ENCODE peak calls at places on chromosome 1, in ten cellular contexts. One of them, this sample, is unnamed.

GRCh38 chr1:203754455-203754864 is 10.5 kb upstream of the LAX1 start:
- DNase-seq in mammary epithelial cell: peak; percentile 14
- DNase-seq in stomach: no peak
- DNase-seq in fibroblast of the aortic adventitia: no peak
- DNase-seq in right lobe of liver: no peak
- DNase-seq in upper lobe of right lung: no peak
- DNase-seq in choroid plexus epithelial cell: no peak
- DNase-seq in psoas muscle: no peak
- DNase-seq in GM06990: peak; percentile 58
- DNase-seq in fibroblast of villous mesenchyme: no peak
- DNase-seq in this sample: no peak

GRCh38 chr1:30852026-30852425 is 56.5 kb downstream of the SDC3 start:
- DNase-seq in mammary epithelial cell: peak; percentile 40
- DNase-seq in stomach: peak; percentile 93
- DNase-seq in fibroblast of the aortic adventitia: peak; percentile 45
- DNase-seq in right lobe of liver: peak; percentile 85
- DNase-seq in upper lobe of right lung: peak; percentile 90
- DNase-seq in choroid plexus epithelial cell: peak; percentile 60
- DNase-seq in psoas muscle: peak; percentile 49
- DNase-seq in GM06990: no peak
- DNase-seq in fibroblast of villous mesenchyme: peak; percentile 39
- DNase-seq in this sample: peak; percentile 86

GRCh38 chr1:88401283-88401682 is 282.8 kb upstream of the PKN2 start:
- DNase-seq in mammary epithelial cell: no peak
- DNase-seq in stomach: no peak
- DNase-seq in fibroblast of the aortic adventitia: no peak
- DNase-seq in right lobe of liver: no peak
- DNase-seq in upper lobe of right lung: no peak
- DNase-seq in choroid plexus epithelial cell: no peak
- DNase-seq in psoas muscle: no peak
- DNase-seq in GM06990: peak; percentile 30
- DNase-seq in fibroblast of villous mesenchyme: no peak
- DNase-seq in this sample: no peak

GRCh38 chr1:112297536-112297935 is 98.5 kb upstream of the CTTNBP2NL start:
- DNase-seq in mammary epithelial cell: peak; percentile 55
- DNase-seq in stomach: no peak
- DNase-seq in fibroblast of the aortic adventitia: peak; percentile 8
- DNase-seq in right lobe of liver: no peak
- DNase-seq in upper lobe of right lung: no peak
- DNase-seq in choroid plexus epithelial cell: peak; percentile 11
- DNase-seq in psoas muscle: no peak
- DNase-seq in GM06990: no peak
- DNase-seq in fibroblast of villous mesenchyme: peak; percentile 5
- DNase-seq in this sample: peak; percentile 44

GRCh38 chr1:4019606-4020331 is 119.7 kb upstream of the C1orf174 start:
- DNase-seq in mammary epithelial cell: no peak
- DNase-seq in stomach: no peak
- DNase-seq in fibroblast of the aortic adventitia: no peak
- DNase-seq in right lobe of liver: no peak
- DNase-seq in upper lobe of right lung: no peak
- DNase-seq in choroid plexus epithelial cell: no peak
- DNase-seq in psoas muscle: no peak
- DNase-seq in GM06990: no peak
- DNase-seq in fibroblast of villous mesenchyme: no peak
- DNase-seq in this sample: no peak

GRCh38 chr1:229205854-229206253 is 65.1 kb upstream of the RAB4A start:
- DNase-seq in mammary epithelial cell: no peak
- DNase-seq in stomach: no peak
- DNase-seq in fibroblast of the aortic adventitia: no peak
- DNase-seq in right lobe of liver: no peak
- DNase-seq in upper lobe of right lung: no peak
- DNase-seq in choroid plexus epithelial cell: no peak
- DNase-seq in psoas muscle: no peak
- DNase-seq in GM06990: no peak
- DNase-seq in fibroblast of villous mesenchyme: no peak
- DNase-seq in this sample: no peak

GRCh38 chr1:231049121-231049979 is 9.3 kb upstream of the FAM89A start:
- DNase-seq in mammary epithelial cell: no peak
- DNase-seq in stomach: no peak
- DNase-seq in fibroblast of the aortic adventitia: no peak
- DNase-seq in right lobe of liver: no peak
- DNase-seq in upper lobe of right lung: no peak
- DNase-seq in choroid plexus epithelial cell: no peak
- DNase-seq in psoas muscle: no peak
- DNase-seq in GM06990: no peak
- DNase-seq in fibroblast of villous mesenchyme: no peak
- DNase-seq in this sample: no peak

GRCh38 chr1:1286313-1287261 is 6.4 kb downstream of the SCNN1D start:
- DNase-seq in mammary epithelial cell: no peak
- DNase-seq in stomach: no peak
- DNase-seq in fibroblast of the aortic adventitia: no peak
- DNase-seq in right lobe of liver: no peak
- DNase-seq in upper lobe of right lung: peak; percentile 66
- DNase-seq in choroid plexus epithelial cell: no peak
- DNase-seq in psoas muscle: no peak
- DNase-seq in GM06990: no peak
- DNase-seq in fibroblast of villous mesenchyme: no peak
- DNase-seq in this sample: no peak

GRCh38 chr1:153963030-153963849 is at the start of gene SLC39A1:
- DNase-seq in mammary epithelial cell: peak; percentile 95
- DNase-seq in stomach: peak; percentile 99
- DNase-seq in fibroblast of the aortic adventitia: peak; percentile 95
- DNase-seq in right lobe of liver: peak; percentile 99
- DNase-seq in upper lobe of right lung: peak; percentile 99
- DNase-seq in choroid plexus epithelial cell: peak; percentile 97
- DNase-seq in psoas muscle: peak; percentile 98
- DNase-seq in GM06990: peak; percentile 94
- DNase-seq in fibroblast of villous mesenchyme: peak; percentile 97
- DNase-seq in this sample: peak; percentile 97

GRCh38 chr1:153961421-153961820 is 1.9 kb downstream of the SLC39A1 start:
- DNase-seq in mammary epithelial cell: no peak
- DNase-seq in stomach: no peak
- DNase-seq in fibroblast of the aortic adventitia: no peak
- DNase-seq in right lobe of liver: no peak
- DNase-seq in upper lobe of right lung: no peak
- DNase-seq in choroid plexus epithelial cell: no peak
- DNase-seq in psoas muscle: no peak
- DNase-seq in GM06990: no peak
- DNase-seq in fibroblast of villous mesenchyme: no peak
- DNase-seq in this sample: no peak

GRCh38 chr1:153963850-153964331 is 554 bp upstream of the SLC39A1 start:
- DNase-seq in mammary epithelial cell: peak; percentile 66
- DNase-seq in stomach: peak; percentile 65
- DNase-seq in fibroblast of the aortic adventitia: peak; percentile 25
- DNase-seq in right lobe of liver: no peak
- DNase-seq in upper lobe of right lung: peak; percentile 82
- DNase-seq in choroid plexus epithelial cell: no peak
- DNase-seq in psoas muscle: peak; percentile 39
- DNase-seq in GM06990: no peak
- DNase-seq in fibroblast of villous mesenchyme: no peak
- DNase-seq in this sample: no peak

GRCh38 chr1:153960206-153960605 is 1.8 kb upstream of the CRTC2 start:
- DNase-seq in mammary epithelial cell: no peak
- DNase-seq in stomach: no peak
- DNase-seq in fibroblast of the aortic adventitia: no peak
- DNase-seq in right lobe of liver: no peak
- DNase-seq in upper lobe of right lung: no peak
- DNase-seq in choroid plexus epithelial cell: no peak
- DNase-seq in psoas muscle: no peak
- DNase-seq in GM06990: no peak
- DNase-seq in fibroblast of villous mesenchyme: no peak
- DNase-seq in this sample: no peak

DNA sequence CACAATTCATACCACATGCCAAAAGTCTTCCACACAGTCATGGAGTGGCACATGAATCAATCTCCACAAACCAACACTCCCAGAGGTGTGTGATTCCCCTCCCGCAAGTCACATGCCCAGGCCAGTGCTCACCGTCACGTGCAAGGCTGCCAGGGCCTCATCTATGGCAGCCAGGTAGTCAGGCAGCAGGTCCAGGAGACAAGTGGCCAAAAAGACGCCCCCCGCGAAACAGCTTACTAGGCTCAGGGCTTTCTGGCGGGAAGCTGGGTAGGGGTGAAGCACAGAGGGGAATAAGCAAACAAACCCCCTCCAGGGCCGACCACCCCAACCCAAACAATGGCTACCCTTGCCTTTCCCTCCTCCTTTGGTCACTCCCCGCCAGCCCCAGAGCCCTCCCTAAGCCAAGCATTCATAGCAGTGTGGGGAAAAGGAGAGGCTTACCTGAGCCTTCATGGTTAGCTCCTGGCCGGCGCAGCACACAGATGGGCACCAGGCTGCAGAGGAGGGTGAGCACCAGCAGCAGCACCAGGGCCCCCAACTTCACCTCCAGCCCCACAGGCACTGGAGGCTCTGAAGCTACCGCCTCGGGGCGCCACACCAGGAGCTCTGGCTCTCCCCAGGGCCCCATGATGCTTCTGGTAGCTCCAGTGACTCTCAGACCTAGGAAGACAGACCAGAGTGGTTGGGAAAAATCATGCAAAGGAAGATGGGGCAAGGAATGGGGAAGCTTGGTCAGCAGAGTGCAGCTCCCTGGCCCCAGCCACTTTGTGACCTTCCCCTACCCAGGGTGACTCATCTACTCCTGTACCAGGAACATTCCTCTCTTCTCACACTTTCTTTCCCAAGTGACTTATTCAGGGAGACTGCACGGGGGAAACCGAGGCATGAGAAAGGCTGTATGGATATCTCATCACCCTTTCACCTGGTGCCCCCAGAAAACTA is 978 bp downstream of the SLC39A1 start:
- DNase-seq in mammary epithelial cell: peak; percentile 70
- DNase-seq in stomach: peak; percentile 63
- DNase-seq in fibroblast of the aortic adventitia: peak; percentile 43
- DNase-seq in right lobe of liver: no peak
- DNase-seq in upper lobe of right lung: no peak
- DNase-seq in choroid plexus epithelial cell: peak; percentile 56
- DNase-seq in psoas muscle: peak; percentile 60
- DNase-seq in GM06990: no peak
- DNase-seq in fibroblast of villous mesenchyme: peak; percentile 58
- DNase-seq in this sample: peak; percentile 58
- TF ChIP-seq CTCF in mammary epithelial cell: no peak
- TF ChIP-seq CTCF in stomach: no peak
- TF ChIP-seq CTCF in fibroblast of the aortic adventitia: no peak
- TF ChIP-seq CTCF in right lobe of liver: no peak
- TF ChIP-seq CTCF in upper lobe of right lung: no peak
- TF ChIP-seq CTCF in choroid plexus epithelial cell: no peak
- TF ChIP-seq CTCF in psoas muscle: no peak
- TF ChIP-seq CTCF in GM06990: no peak
- TF ChIP-seq CTCF in fibroblast of villous mesenchyme: no peak
- TF ChIP-seq CTCF in this sample: no peak

GRCh38 chr1:41365320-41365633 is 4.0 kb downstream of the FOXO6 start:
- DNase-seq in mammary epithelial cell: no peak
- DNase-seq in stomach: no peak
- DNase-seq in fibroblast of the aortic adventitia: no peak
- DNase-seq in right lobe of liver: no peak
- DNase-seq in upper lobe of right lung: no peak
- DNase-seq in choroid plexus epithelial cell: no peak
- DNase-seq in psoas muscle: no peak
- DNase-seq in GM06990: no peak
- DNase-seq in fibroblast of villous mesenchyme: no peak
- DNase-seq in this sample: no peak

GRCh38 chr1:41364444-41365319 is 3.4 kb downstream of the FOXO6 start:
- DNase-seq in mammary epithelial cell: no peak
- DNase-seq in stomach: no peak
- DNase-seq in fibroblast of the aortic adventitia: no peak
- DNase-seq in right lobe of liver: no peak
- DNase-seq in upper lobe of right lung: no peak
- DNase-seq in choroid plexus epithelial cell: no peak
- DNase-seq in psoas muscle: no peak
- DNase-seq in GM06990: no peak
- DNase-seq in fibroblast of villous mesenchyme: no peak
- DNase-seq in this sample: no peak

GRCh38 chr1:41367102-41367537 is 5.9 kb downstream of the FOXO6 start:
- DNase-seq in mammary epithelial cell: no peak
- DNase-seq in stomach: no peak
- DNase-seq in fibroblast of the aortic adventitia: no peak
- DNase-seq in right lobe of liver: no peak
- DNase-seq in upper lobe of right lung: no peak
- DNase-seq in choroid plexus epithelial cell: no peak
- DNase-seq in psoas muscle: no peak
- DNase-seq in GM06990: no peak
- DNase-seq in fibroblast of villous mesenchyme: no peak
- DNase-seq in this sample: no peak

GRCh38 chr1:41366428-41367101 is 5.3 kb downstream of the FOXO6 start:
- DNase-seq in mammary epithelial cell: no peak
- DNase-seq in stomach: peak; percentile 42
- DNase-seq in fibroblast of the aortic adventitia: no peak
- DNase-seq in right lobe of liver: no peak
- DNase-seq in upper lobe of right lung: peak; percentile 73
- DNase-seq in choroid plexus epithelial cell: no peak
- DNase-seq in psoas muscle: peak; percentile 34
- DNase-seq in GM06990: no peak
- DNase-seq in fibroblast of villous mesenchyme: no peak
- DNase-seq in this sample: no peak

GRCh38 chr1:41365772-41366427 is 4.7 kb downstream of the FOXO6 start:
- DNase-seq in mammary epithelial cell: no peak
- DNase-seq in stomach: peak; percentile 56
- DNase-seq in fibroblast of the aortic adventitia: no peak
- DNase-seq in right lobe of liver: no peak
- DNase-seq in upper lobe of right lung: peak; percentile 67
- DNase-seq in choroid plexus epithelial cell: no peak
- DNase-seq in psoas muscle: no peak
- DNase-seq in GM06990: peak; percentile 31
- DNase-seq in fibroblast of villous mesenchyme: no peak
- DNase-seq in this sample: no peak
- H3K4me3 ChIP-seq in mammary epithelial cell: no peak overlapping the region
- H3K4me3 ChIP-seq in stomach: peak overlapping the region; percentile 52
- H3K4me3 ChIP-seq in fibroblast of the aortic adventitia: no peak overlapping the region
- H3K4me3 ChIP-seq in right lobe of liver: no peak overlapping the region
- H3K4me3 ChIP-seq in upper lobe of right lung: peak overlapping the region; percentile 36
- H3K4me3 ChIP-seq in choroid plexus epithelial cell: no peak overlapping the region
- H3K4me3 ChIP-seq in psoas muscle: peak overlapping the region; percentile 67
- H3K4me3 ChIP-seq in GM06990: peak overlapping the region; percentile 49
- H3K4me3 ChIP-seq in fibroblast of villous mesenchyme: no peak overlapping the region
- H3K4me3 ChIP-seq in this sample: no peak overlapping the region

GRCh38 chr1:170770254-170770653 is 106.3 kb downstream of the PRRX1 start:
- DNase-seq in mammary epithelial cell: no peak
- DNase-seq in stomach: no peak
- DNase-seq in fibroblast of the aortic adventitia: no peak
- DNase-seq in right lobe of liver: no peak
- DNase-seq in upper lobe of right lung: no peak
- DNase-seq in choroid plexus epithelial cell: no peak
- DNase-seq in psoas muscle: no peak
- DNase-seq in GM06990: no peak
- DNase-seq in fibroblast of villous mesenchyme: no peak
- DNase-seq in this sample: no peak

GRCh38 chr1:170768929-170769328 is 105.0 kb downstream of the PRRX1 start:
- DNase-seq in mammary epithelial cell: no peak
- DNase-seq in stomach: no peak
- DNase-seq in fibroblast of the aortic adventitia: no peak
- DNase-seq in right lobe of liver: no peak
- DNase-seq in upper lobe of right lung: no peak
- DNase-seq in choroid plexus epithelial cell: peak; percentile 13
- DNase-seq in psoas muscle: no peak
- DNase-seq in GM06990: no peak
- DNase-seq in fibroblast of villous mesenchyme: no peak
- DNase-seq in this sample: no peak

GRCh38 chr1:170765279-170765678 is 101.3 kb downstream of the PRRX1 start:
- DNase-seq in mammary epithelial cell: no peak
- DNase-seq in stomach: no peak
- DNase-seq in fibroblast of the aortic adventitia: no peak
- DNase-seq in right lobe of liver: no peak
- DNase-seq in upper lobe of right lung: no peak
- DNase-seq in choroid plexus epithelial cell: no peak
- DNase-seq in psoas muscle: no peak
- DNase-seq in GM06990: no peak
- DNase-seq in fibroblast of villous mesenchyme: no peak
- DNase-seq in this sample: no peak

DNA sequence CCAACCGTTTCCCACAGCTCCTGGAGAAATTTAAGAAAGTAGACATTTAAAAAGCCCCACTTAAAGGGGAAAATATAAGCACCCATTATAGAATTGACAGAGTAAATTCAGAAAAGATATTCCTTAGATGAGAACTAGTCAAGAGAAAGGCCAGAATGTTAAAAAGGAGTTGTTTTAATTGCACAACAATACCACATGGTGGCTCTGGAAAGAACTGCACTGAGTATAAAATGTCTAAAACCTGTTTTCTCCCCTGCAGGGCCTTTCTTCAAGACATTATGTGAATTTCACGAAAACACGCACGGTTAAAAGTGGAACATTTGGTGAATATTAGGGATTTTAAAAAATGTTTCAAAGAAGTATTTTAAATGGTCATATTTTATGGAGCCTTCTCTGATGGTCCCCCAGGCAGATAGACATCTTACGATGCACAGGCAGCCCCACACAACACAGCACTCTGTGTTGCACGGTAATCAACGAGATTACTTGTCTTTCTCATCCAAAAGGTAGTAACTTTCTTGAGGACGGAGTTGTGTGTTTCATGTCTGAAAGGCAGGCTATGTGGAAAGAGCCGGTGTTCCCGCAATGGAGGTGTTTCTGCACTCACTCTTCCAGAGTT is 101.9 kb downstream of the PRRX1 start:
- DNase-seq in mammary epithelial cell: peak; percentile 8
- DNase-seq in stomach: no peak
- DNase-seq in fibroblast of the aortic adventitia: peak; percentile 79
- DNase-seq in right lobe of liver: no peak
- DNase-seq in upper lobe of right lung: no peak
- DNase-seq in choroid plexus epithelial cell: peak; percentile 74
- DNase-seq in psoas muscle: no peak
- DNase-seq in GM06990: no peak
- DNase-seq in fibroblast of villous mesenchyme: peak; percentile 64
- DNase-seq in this sample: peak; percentile 72
- TF ChIP-seq CTCF in mammary epithelial cell: peak; percentile 51
- TF ChIP-seq CTCF in stomach: no peak
- TF ChIP-seq CTCF in fibroblast of the aortic adventitia: peak; percentile 74
- TF ChIP-seq CTCF in right lobe of liver: peak; percentile 24
- TF ChIP-seq CTCF in upper lobe of right lung: peak; percentile 46
- TF ChIP-seq CTCF in choroid plexus epithelial cell: peak; percentile 69
- TF ChIP-seq CTCF in psoas muscle: peak; percentile 69
- TF ChIP-seq CTCF in GM06990: peak; percentile 28
- TF ChIP-seq CTCF in fibroblast of villous mesenchyme: peak; percentile 64
- TF ChIP-seq CTCF in this sample: peak; percentile 58

GRCh38 chr1:9909222-9910046 is 635 bp downstream of the CTNNBIP1 start:
- DNase-seq in mammary epithelial cell: peak; percentile 65
- DNase-seq in stomach: peak; percentile 34
- DNase-seq in fibroblast of the aortic adventitia: no peak
- DNase-seq in right lobe of liver: peak; percentile 62
- DNase-seq in upper lobe of right lung: no peak
- DNase-seq in choroid plexus epithelial cell: peak; percentile 42
- DNase-seq in psoas muscle: no peak
- DNase-seq in GM06990: peak; percentile 38
- DNase-seq in fibroblast of villous mesenchyme: no peak
- DNase-seq in this sample: no peak

GRCh38 chr1:9910425-9911178 is 533 bp upstream of the CTNNBIP1 start:
- DNase-seq in mammary epithelial cell: peak; percentile 99
- DNase-seq in stomach: peak; percentile 100
- DNase-seq in fibroblast of the aortic adventitia: peak; percentile 98
- DNase-seq in right lobe of liver: peak; percentile 100
- DNase-seq in upper lobe of right lung: peak; percentile 100
- DNase-seq in choroid plexus epithelial cell: peak; percentile 100
- DNase-seq in psoas muscle: peak; percentile 100
- DNase-seq in GM06990: peak; percentile 99
- DNase-seq in fibroblast of villous mesenchyme: peak; percentile 99
- DNase-seq in this sample: peak; percentile 99

GRCh38 chr1:9907441-9907840 is 2.6 kb downstream of the CTNNBIP1 start:
- DNase-seq in mammary epithelial cell: peak; percentile 73
- DNase-seq in stomach: no peak
- DNase-seq in fibroblast of the aortic adventitia: no peak
- DNase-seq in right lobe of liver: no peak
- DNase-seq in upper lobe of right lung: no peak
- DNase-seq in choroid plexus epithelial cell: no peak
- DNase-seq in psoas muscle: no peak
- DNase-seq in GM06990: no peak
- DNase-seq in fibroblast of villous mesenchyme: no peak
- DNase-seq in this sample: no peak

GRCh38 chr1:9910080-9910424 is at the start of gene CTNNBIP1:
- DNase-seq in mammary epithelial cell: no peak
- DNase-seq in stomach: no peak
- DNase-seq in fibroblast of the aortic adventitia: no peak
- DNase-seq in right lobe of liver: no peak
- DNase-seq in upper lobe of right lung: no peak
- DNase-seq in choroid plexus epithelial cell: no peak
- DNase-seq in psoas muscle: no peak
- DNase-seq in GM06990: no peak
- DNase-seq in fibroblast of villous mesenchyme: no peak
- DNase-seq in this sample: no peak

GRCh38 chr1:9908846-9909221 is 1.2 kb downstream of the CTNNBIP1 start:
- DNase-seq in mammary epithelial cell: no peak
- DNase-seq in stomach: no peak
- DNase-seq in fibroblast of the aortic adventitia: no peak
- DNase-seq in right lobe of liver: no peak
- DNase-seq in upper lobe of right lung: no peak
- DNase-seq in choroid plexus epithelial cell: no peak
- DNase-seq in psoas muscle: no peak
- DNase-seq in GM06990: no peak
- DNase-seq in fibroblast of villous mesenchyme: no peak
- DNase-seq in this sample: no peak
- H3K4me3 ChIP-seq in mammary epithelial cell: peak overlapping the region; percentile 54
- H3K4me3 ChIP-seq in stomach: peak overlapping the region; percentile 95
- H3K4me3 ChIP-seq in fibroblast of the aortic adventitia: peak overlapping the region; percentile 80
- H3K4me3 ChIP-seq in right lobe of liver: no peak overlapping the region
- H3K4me3 ChIP-seq in upper lobe of right lung: peak overlapping the region; percentile 84
- H3K4me3 ChIP-seq in choroid plexus epithelial cell: peak overlapping the region; percentile 24
- H3K4me3 ChIP-seq in psoas muscle: peak overlapping the region; percentile 79
- H3K4me3 ChIP-seq in GM06990: no peak overlapping the region
- H3K4me3 ChIP-seq in fibroblast of villous mesenchyme: peak overlapping the region; percentile 78
- H3K4me3 ChIP-seq in this sample: peak overlapping the region; percentile 88